ENCODE peak calls at places on chromosomes 7 and 10, in five cellular contexts. A is MCF 10A, Q is stomach, V is left lung, T is activated T-cell treated with anti-CD3 and anti-CD28 coated beads for 48 hours. X is an unnamed sample.

GRCh38 chr10:44399478-44400451 is 14.9 kb upstream of the CXCL12 start:
- DNase-seq in A (no peak), Q (no peak), V (no peak), T (no peak), X (no peak)

GRCh38 chr10:50600286-50600685 is 23.5 kb downstream of the SGMS1 start:
- DNase-seq in A (no peak), Q (no peak), V (no peak), T (no peak), X (no peak)

GRCh38 chr10:118204292-118204943 is 137.7 kb downstream of the FAM204A start:
- DNase-seq in A (no peak), Q (no peak), V (no peak), T (no peak), X (no peak)

GRCh38 chr10:30435068-30435422 is 1.1 kb downstream of the MAP3K8 start:
- DNase-seq in A (peak; percentile 44), Q (peak; percentile 39), V (no peak), T (no peak), X (peak; percentile 35)

GRCh38 chr7:155410436-155410835 is 47.5 kb upstream of the EN2 start:
- DNase-seq in A (no peak), Q (no peak), V (peak; percentile 38), T (no peak), X (no peak)

GRCh38 chr7:44647981-44648714 is 41.7 kb downstream of the OGDH start:
- DNase-seq in A (no peak), Q (no peak), V (no peak), T (no peak), X (no peak)

GRCh38 chr7:149125864-149126661 is at the start of gene ZNF425:
- DNase-seq in A (peak; percentile 93), Q (peak; percentile 94), V (peak; percentile 100), T (peak; percentile 97), X (peak; percentile 94)

GRCh38 chr10:71975891-71976725 is 11.9 kb downstream of the CHST3 start:
- DNase-seq in A (peak; percentile 83), Q (peak; percentile 60), V (no peak), T (no peak), X (no peak)

GRCh38 chr10:15045380-15045779 is 1.6 kb downstream of the OLAH start:
- DNase-seq in A (no peak), Q (no peak), V (no peak), T (no peak), X (no peak)

GRCh38 chr7:25638590-25638989 is 410.3 kb upstream of the NPVF start:
- DNase-seq in A (no peak), Q (no peak), V (no peak), T (no peak), X (no peak)